ENCODE peak calls at places on chromosomes 5 and 9, in nine cellular contexts. Q is right atrium auricular region, B is endodermal cell, J is ovary, V is left lung, H is hepatocyte, C is neuronal stem cell, S is foreskin keratinocyte, P is transverse colon. W is an unnamed sample.

GRCh38 chr9:136526625-136527066 is 19.2 kb downstream of the NOTCH1 start:
- DNase-seq in Q (no peak), B (peak; percentile 74), J (no peak), V (no peak), H (peak; percentile 71), C (no peak), S (no peak), P (peak; percentile 86), W (peak; percentile 65)

GRCh38 chr5:37859805-37860204 is 20.0 kb upstream of the GDNF start:
- DNase-seq in Q (no peak), B (no peak), J (no peak), V (no peak), H (no peak), C (no peak), S (no peak), P (no peak), W (no peak)

GRCh38 chr9:137605146-137606004 is at the start of gene ARRDC1:
- DNase-seq in Q (peak; percentile 92), B (peak; percentile 99), J (peak; percentile 87), V (peak; percentile 96), H (peak; percentile 96), C (peak; percentile 92), S (peak; percentile 60), P (peak; percentile 96), W (peak; percentile 92)

GRCh38 chr5:68344447-68345111 is 129.0 kb downstream of the PIK3R1 start:
- DNase-seq in Q (no peak), B (no peak), J (no peak), V (no peak), H (peak; percentile 49), C (no peak), S (peak; percentile 90), P (no peak), W (peak; percentile 13)

GRCh38 chr9:78574354-78575036 is 277.6 kb downstream of the PSAT1 start:
- DNase-seq in Q (no peak), B (no peak), J (no peak), V (no peak), H (no peak), C (peak; percentile 59), S (peak; percentile 86), P (no peak), W (no peak)

GRCh38 chr5:131379723-131380122 is 115.9 kb downstream of the CDC42SE2 start:
- DNase-seq in Q (no peak), B (no peak), J (no peak), V (no peak), H (peak; percentile 11), C (no peak), S (no peak), P (no peak), W (no peak)

GRCh38 chr5:143010335-143010734 is 240.2 kb downstream of the ARHGAP26 start:
- DNase-seq in Q (no peak), B (no peak), J (no peak), V (no peak), H (no peak), C (no peak), S (peak; percentile 78), P (no peak), W (no peak)

GRCh38 chr5:31937703-31938102 is 236.4 kb downstream of the GOLPH3 start:
- DNase-seq in Q (no peak), B (no peak), J (no peak), V (no peak), H (no peak), C (no peak), S (no peak), P (no peak), W (no peak)

GRCh38 chr5:158326241-158326640 is 467.3 kb upstream of the CLINT1 start:
- DNase-seq in Q (no peak), B (peak; percentile 69), J (no peak), V (no peak), H (no peak), C (no peak), S (no peak), P (no peak), W (no peak)

GRCh38 chr5:151264113-151264512 is 11.1 kb downstream of the GM2A start:
- DNase-seq in Q (no peak), B (no peak), J (no peak), V (no peak), H (no peak), C (no peak), S (peak; percentile 91), P (no peak), W (no peak)

GRCh38 chr9:110217656-110218099 is 9.7 kb upstream of the C9orf152 start:
- DNase-seq in Q (no peak), B (no peak), J (no peak), V (no peak), H (peak; percentile 62), C (peak; percentile 11), S (peak; percentile 18), P (no peak), W (no peak)

GRCh38 chr5:176596689-176597416 is 13.1 kb downstream of the GPRIN1 start:
- DNase-seq in Q (no peak), B (peak; percentile 90), J (peak; percentile 15), V (no peak), H (peak; percentile 79), C (no peak), S (no peak), P (peak; percentile 65), W (no peak)

GRCh38 chr9:135217836-135218235 is 130.4 kb downstream of the OLFM1 start:
- DNase-seq in Q (no peak), B (peak; percentile 61), J (no peak), V (peak; percentile 4), H (no peak), C (no peak), S (no peak), P (no peak), W (no peak)

DNA sequence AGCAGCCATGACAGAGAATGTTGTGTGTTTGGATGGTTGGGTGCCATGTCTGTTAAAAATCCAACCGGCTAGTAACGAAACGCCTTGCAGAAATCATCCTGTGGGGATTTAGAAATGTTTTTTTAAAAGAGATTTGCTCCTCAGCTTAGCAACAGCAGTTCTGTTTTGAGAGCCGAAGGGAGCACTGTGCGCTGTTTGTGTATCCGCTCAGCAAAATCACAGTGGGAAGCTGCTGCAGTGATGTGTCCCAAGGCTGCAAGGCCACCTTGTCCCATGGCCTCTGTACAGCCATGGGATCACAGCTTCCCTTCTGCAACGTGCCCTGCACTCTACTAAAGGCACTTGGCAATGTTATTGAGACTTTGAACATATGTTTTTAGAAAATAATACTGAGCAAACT is 40.9 kb downstream of the TRIO start:
- DNase-seq in Q (no peak), B (no peak), J (no peak), V (no peak), H (no peak), C (no peak), S (no peak), P (no peak), W (no peak)
- H3K27ac ChIP-seq in Q (peak overlapping the region; percentile 14), B (no peak overlapping the region), J (peak overlapping the region; percentile 76), V (peak overlapping the region; percentile 87), H (peak overlapping the region; percentile 41), C (no peak overlapping the region), S (peak overlapping the region; percentile 92), P (peak overlapping the region; percentile 85), W (no peak overlapping the region)

DNA sequence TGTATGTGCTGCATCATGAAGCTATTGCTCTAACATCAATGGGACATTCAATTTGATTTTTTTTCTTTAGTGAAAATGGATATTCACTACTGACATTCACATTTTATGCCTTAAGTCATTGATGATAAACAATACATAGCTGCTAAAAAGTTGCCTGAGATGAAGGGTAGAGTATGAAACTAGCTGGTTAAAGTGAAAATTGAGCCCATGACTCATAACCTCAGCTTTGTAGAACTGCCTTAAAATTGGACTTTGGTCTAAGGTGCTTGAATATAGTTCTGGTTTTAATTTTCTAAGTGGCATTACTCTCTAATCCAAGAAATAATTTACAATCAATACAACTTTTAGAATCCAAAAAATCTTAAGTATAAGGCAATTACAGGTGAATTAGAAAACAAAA is 740.4 kb upstream of the RIOK2 start:
- DNase-seq in Q (no peak), B (no peak), J (no peak), V (no peak), H (no peak), C (no peak), S (no peak), P (no peak), W (no peak)
- H3K27ac ChIP-seq in Q (no peak overlapping the region), B (no peak overlapping the region), J (no peak overlapping the region), V (no peak overlapping the region), H (no peak overlapping the region), C (no peak overlapping the region), S (no peak overlapping the region), P (no peak overlapping the region), W (no peak overlapping the region)

GRCh38 chr5:35780236-35780635 is 76.5 kb upstream of the IL7R start:
- DNase-seq in Q (no peak), B (no peak), J (no peak), V (no peak), H (no peak), C (no peak), S (no peak), P (no peak), W (no peak)

GRCh38 chr5:35778259-35778769 is 78.4 kb upstream of the IL7R start:
- DNase-seq in Q (no peak), B (no peak), J (no peak), V (no peak), H (no peak), C (no peak), S (no peak), P (no peak), W (no peak)

GRCh38 chr5:35777358-35778087 is 79.2 kb upstream of the IL7R start:
- DNase-seq in Q (peak; percentile 69), B (peak; percentile 88), J (peak; percentile 49), V (peak; percentile 67), H (peak; percentile 91), C (peak; percentile 60), S (peak; percentile 62), P (peak; percentile 69), W (peak; percentile 54)

GRCh38 chr5:35783551-35783950 is 73.1 kb upstream of the IL7R start:
- DNase-seq in Q (no peak), B (no peak), J (no peak), V (no peak), H (no peak), C (no peak), S (no peak), P (no peak), W (no peak)

DNA sequence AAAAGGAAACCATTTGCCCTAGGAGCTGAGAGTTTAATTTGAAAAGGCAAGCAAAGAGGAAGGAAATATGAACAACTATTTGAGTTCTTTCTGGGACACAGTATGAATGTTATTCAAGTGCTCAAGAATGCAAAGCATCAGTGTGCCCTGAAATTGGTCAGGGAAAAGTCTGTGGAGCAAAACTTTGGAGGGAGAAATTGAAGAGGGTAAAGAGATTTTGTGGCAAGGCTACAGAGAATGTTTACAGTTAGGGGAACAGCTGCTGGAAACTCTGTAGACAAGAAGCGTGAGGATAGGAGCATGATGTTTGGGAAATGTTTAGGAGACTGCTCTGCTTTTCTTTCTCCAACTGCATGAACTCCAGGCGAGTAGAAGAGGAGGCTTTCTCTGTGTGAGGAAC is 75.5 kb upstream of the IL7R start:
- DNase-seq in Q (no peak), B (no peak), J (no peak), V (no peak), H (no peak), C (no peak), S (no peak), P (no peak), W (no peak)
- H3K27ac ChIP-seq in Q (no peak overlapping the region), B (no peak overlapping the region), J (no peak overlapping the region), V (no peak overlapping the region), H (no peak overlapping the region), C (no peak overlapping the region), S (no peak overlapping the region), P (peak overlapping the region; percentile 11), W (no peak overlapping the region)

DNA sequence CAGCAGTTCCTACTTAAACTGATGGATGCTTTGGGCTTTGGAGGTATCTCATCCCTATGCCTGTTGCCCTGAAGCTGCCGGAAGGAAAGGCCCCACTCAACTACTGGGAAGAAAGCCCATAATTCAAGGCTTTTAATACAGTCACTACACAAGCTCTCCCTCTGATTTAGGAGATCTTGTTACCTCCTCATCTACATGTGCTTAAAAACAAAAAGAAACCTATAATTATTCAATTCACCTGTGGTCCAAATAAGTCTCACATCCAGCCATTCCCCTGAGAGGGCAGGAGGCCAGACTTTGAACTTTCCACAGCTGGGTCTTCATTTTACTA is 715 bp upstream of the LEAP2 start:
- DNase-seq in Q (no peak), B (no peak), J (no peak), V (no peak), H (no peak), C (no peak), S (no peak), P (no peak), W (no peak)
- H3K27ac ChIP-seq in Q (peak overlapping the region; percentile 9), B (no peak overlapping the region), J (no peak overlapping the region), V (peak overlapping the region; percentile 27), H (peak overlapping the region; percentile 85), C (no peak overlapping the region), S (no peak overlapping the region), P (no peak overlapping the region), W (no peak overlapping the region)

W was measured in substantia nigra.